ENCODE peak calls at places on chromosomes 5 and 9, in ten cellular contexts. F, D, S, T, Q, N, J, K, U and E are unnamed samples.

GRCh38 chr5:5140051-5141010 is at the start of gene ADAMTS16:
- DNase-seq in F (no peak), D (peak; percentile 40), S (no peak), T (no peak), Q (peak; percentile 40), N (no peak), J (no peak), K (no peak), U (peak; percentile 35), E (no peak)

GRCh38 chr9:115213777-115214428 is 95.9 kb upstream of the TNC start:
- DNase-seq in F (peak; percentile 98), D (no peak), S (no peak), T (peak; percentile 83), Q (no peak), N (no peak), J (peak; percentile 39), K (no peak), U (no peak), E (peak; percentile 82)

GRCh38 chr5:107322936-107323335 is 347.8 kb downstream of the EFNA5 start:
- DNase-seq in F (no peak), D (no peak), S (no peak), T (no peak), Q (no peak), N (no peak), J (no peak), K (no peak), U (no peak), E (no peak)

GRCh38 chr5:151492729-151493128 is 45.3 kb downstream of the SLC36A1 start:
- DNase-seq in F (peak; percentile 52), D (no peak), S (no peak), T (no peak), Q (no peak), N (no peak), J (peak; percentile 19), K (no peak), U (no peak), E (peak; percentile 66)

GRCh38 chr9:123049589-123050222 is 16.2 kb downstream of the GPR21 start:
- DNase-seq in F (peak; percentile 11), D (no peak), S (no peak), T (peak; percentile 84), Q (no peak), N (no peak), J (peak; percentile 86), K (no peak), U (no peak), E (peak; percentile 59)

GRCh38 chr5:83715316-83716060 is 5.2 kb downstream of the HAPLN1 start:
- DNase-seq in F (no peak), D (no peak), S (no peak), T (no peak), Q (no peak), N (no peak), J (no peak), K (no peak), U (no peak), E (no peak)

GRCh38 chr9:130194406-130194932 is 22.3 kb downstream of the NCS1 start:
- DNase-seq in F (no peak), D (no peak), S (no peak), T (no peak), Q (no peak), N (no peak), J (no peak), K (no peak), U (no peak), E (no peak)

GRCh38 chr5:164052536-164053090 is 547.2 kb downstream of the MAT2B start:
- DNase-seq in F (no peak), D (no peak), S (no peak), T (peak; percentile 47), Q (no peak), N (no peak), J (peak; percentile 62), K (no peak), U (no peak), E (peak; percentile 82)

GRCh38 chr9:137836831-137837241 is 40.7 kb upstream of the CACNA1B start:
- DNase-seq in F (no peak), D (no peak), S (no peak), T (no peak), Q (no peak), N (no peak), J (no peak), K (no peak), U (no peak), E (no peak)

GRCh38 chr9:116437411-116438370 is 249.4 kb upstream of the TRIM32 start:
- DNase-seq in F (no peak), D (no peak), S (no peak), T (no peak), Q (peak; percentile 11), N (no peak), J (no peak), K (no peak), U (no peak), E (no peak)

GRCh38 chr5:140855772-140856674 is at the start of gene PCDHA10:
- DNase-seq in F (no peak), D (no peak), S (no peak), T (peak; percentile 15), Q (peak; percentile 74), N (no peak), J (no peak), K (no peak), U (no peak), E (peak; percentile 1)

GRCh38 chr5:37751227-37751626 is 88.6 kb downstream of the GDNF start:
- DNase-seq in F (no peak), D (no peak), S (no peak), T (no peak), Q (no peak), N (no peak), J (no peak), K (no peak), U (no peak), E (no peak)

GRCh38 chr5:172509405-172509781 is 55.1 kb upstream of the SH3PXD2B start:
- DNase-seq in F (no peak), D (peak; percentile 4), S (peak; percentile 8), T (no peak), Q (no peak), N (peak; percentile 64), J (no peak), K (peak; percentile 36), U (no peak), E (no peak)

GRCh38 chr5:64794053-64794770 is 25.5 kb downstream of the CWC27 start:
- DNase-seq in F (no peak), D (no peak), S (no peak), T (no peak), Q (no peak), N (no peak), J (no peak), K (no peak), U (no peak), E (no peak)

DNA sequence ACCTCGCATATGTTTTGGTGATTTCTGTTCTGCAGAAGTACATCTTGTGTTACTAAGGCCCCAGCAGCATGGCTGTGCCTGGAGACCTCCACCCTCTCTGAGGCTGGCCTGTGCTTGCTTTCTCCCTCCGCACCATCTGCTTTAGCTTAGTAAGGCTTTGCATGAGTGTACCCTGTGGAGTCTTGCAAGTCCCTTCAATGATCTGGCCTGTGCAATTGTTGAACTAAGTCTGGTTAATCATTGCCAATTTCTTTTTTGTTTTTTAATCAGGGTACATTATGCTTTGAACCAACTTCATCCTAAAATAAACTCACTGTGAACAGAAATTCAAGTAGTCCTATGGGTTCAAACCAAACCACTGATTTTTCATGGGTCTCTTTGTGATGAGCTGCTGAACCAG is 32.3 kb downstream of the ACOT12 start:
- DNase-seq in F (no peak), D (no peak), S (no peak), T (no peak), Q (no peak), N (no peak), J (no peak), K (no peak), U (no peak), E (no peak)
- TF ChIP-seq CTCF in F (no peak), D (no peak), S (no peak), T (no peak), Q (no peak), N (no peak), J (no peak), K (no peak), U (no peak), E (no peak)

GRCh38 chr9:131856105-131856504 is 116.2 kb upstream of the RAPGEF1 start:
- DNase-seq in F (no peak), D (peak; percentile 35), S (no peak), T (no peak), Q (no peak), N (no peak), J (no peak), K (no peak), U (no peak), E (no peak)
- TF ChIP-seq CTCF in F (no peak), D (peak; percentile 48), S (no peak), T (no peak), Q (no peak), N (no peak), J (no peak), K (no peak), U (no peak), E (no peak)

GRCh38 chr9:124771021-124771866 is at the start of gene NR6A1:
- DNase-seq in F (peak; percentile 100), D (peak; percentile 95), S (peak; percentile 98), T (peak; percentile 97), Q (peak; percentile 98), N (peak; percentile 96), J (peak; percentile 97), K (peak; percentile 96), U (peak; percentile 97), E (peak; percentile 96)
- TF ChIP-seq CTCF in F (no peak), D (peak; percentile 19), S (no peak), T (no peak), Q (no peak), N (peak; percentile 43), J (no peak), K (peak; percentile 59), U (peak; percentile 1), E (no peak)

GRCh38 chr9:17739022-17739421 is 160.2 kb downstream of the SH3GL2 start:
- DNase-seq in F (no peak), D (no peak), S (no peak), T (no peak), Q (no peak), N (no peak), J (no peak), K (no peak), U (no peak), E (no peak)

GRCh38 chr9:17744786-17745185 is 165.9 kb downstream of the SH3GL2 start:
- DNase-seq in F (peak; percentile 4), D (peak; percentile 47), S (no peak), T (peak; percentile 34), Q (peak; percentile 71), N (no peak), J (peak; percentile 21), K (no peak), U (no peak), E (peak; percentile 18)

GRCh38 chr9:17742065-17742464 is 163.2 kb downstream of the SH3GL2 start:
- DNase-seq in F (no peak), D (no peak), S (no peak), T (no peak), Q (no peak), N (no peak), J (no peak), K (no peak), U (no peak), E (no peak)
- TF ChIP-seq CTCF in F (no peak), D (peak; percentile 28), S (no peak), T (no peak), Q (no peak), N (no peak), J (no peak), K (no peak), U (no peak), E (no peak)